ENCODE peak calls at places on chromosomes 6 and 20, in four cellular contexts. O is adipocyte, M is A172, P is aorta. Q is an unnamed sample.

GRCh38 chr20:8073024-8073832 is 53.7 kb upstream of the TMX4 start:
- DNase-seq in O (peak), M (no peak), P (no peak), Q (no peak)

GRCh38 chr20:25204550-25205276 is 9.2 kb downstream of the ENTPD6 start:
- DNase-seq in O (no peak), M (no peak), P (no peak), Q (no peak)

GRCh38 chr6:116761779-116762178 is 3.7 kb downstream of the FAM162B start:
- DNase-seq in O (no peak), M (no peak), P (no peak), Q (no peak)

GRCh38 chr6:116072368-116072767 is 11.7 kb upstream of the FRK start:
- DNase-seq in O (no peak), M (no peak), P (no peak), Q (no peak)

GRCh38 chr20:37406010-37406998 is 60.4 kb downstream of the SRC start:
- DNase-seq in O (peak), M (peak), P (peak), Q (no peak)

GRCh38 chr6:64504509-64504908 is 868.9 kb downstream of the PHF3 start:
- DNase-seq in O (no peak), M (no peak), P (no peak), Q (no peak)

GRCh38 chr6:36666726-36667591 is 11.6 kb upstream of the CDKN1A start:
- DNase-seq in O (peak), M (peak), P (peak), Q (peak)

GRCh38 chr6:12962529-12962928 is 246.0 kb downstream of the PHACTR1 start:
- DNase-seq in O (no peak), M (no peak), P (no peak), Q (no peak)

GRCh38 chr6:43091020-43091419 is 14.9 kb downstream of the PTK7 start:
- DNase-seq in O (no peak), M (no peak), P (no peak), Q (no peak)

GRCh38 chr6:2876210-2877056 is 26.7 kb downstream of the SERPINB9 start:
- DNase-seq in O (peak), M (peak), P (no peak), Q (no peak)

GRCh38 chr6:139588076-139588639 is 213.7 kb upstream of the CITED2 start:
- DNase-seq in O (peak), M (peak), P (no peak), Q (no peak)

GRCh38 chr20:35059612-35060011 is 33.0 kb downstream of the TRPC4AP start:
- DNase-seq in O (no peak), M (no peak), P (no peak), Q (no peak)

GRCh38 chr6:83976037-83976755 is 57.4 kb upstream of the MRAP2 start:
- DNase-seq in O (no peak), M (no peak), P (no peak), Q (no peak)

GRCh38 chr6:36124881-36125280 is 5.4 kb upstream of the MAPK13 start:
- DNase-seq in O (no peak), M (no peak), P (no peak), Q (peak)

GRCh38 chr20:11581271-11581670 is 336.4 kb upstream of the BTBD3 start:
- DNase-seq in O (no peak), M (peak), P (no peak), Q (no peak)

GRCh38 chr20:31595654-31596411 is 9.3 kb upstream of the ID1 start:
- DNase-seq in O (peak), M (peak), P (peak), Q (peak)

GRCh38 chr6:109000289-109000688 is 94.4 kb downstream of the SESN1 start:
- DNase-seq in O (peak), M (no peak), P (no peak), Q (no peak)

GRCh38 chr6:45835725-45836437 is 179.8 kb downstream of the CLIC5 start:
- DNase-seq in O (peak), M (no peak), P (no peak), Q (no peak)

GRCh38 chr6:137223370-137224131 is 4.4 kb upstream of the IFNGR1 start:
- DNase-seq in O (no peak), M (peak), P (peak), Q (no peak)

GRCh38 chr6:127592964-127593363 is 16.0 kb downstream of the C6orf58 start:
- DNase-seq in O (no peak), M (no peak), P (no peak), Q (no peak)

GRCh38 chr6:42453649-42454427 is 2.1 kb upstream of the TRERF1 start:
- DNase-seq in O (peak), M (no peak), P (peak), Q (peak)

GRCh38 chr6:126312013-126312665 is 27.8 kb upstream of the CENPW start:
- DNase-seq in O (no peak), M (peak), P (no peak), Q (no peak)

GRCh38 chr6:113690255-113690956 is 166.7 kb upstream of the MARCKS start:
- DNase-seq in O (peak), M (peak), P (no peak), Q (no peak)

GRCh38 chr6:1869766-1870165 is 260.1 kb downstream of the FOXC1 start:
- DNase-seq in O (no peak), M (no peak), P (no peak), Q (no peak)

GRCh38 chr20:44560229-44560628 is 22.1 kb upstream of the PKIG start:
- DNase-seq in O (no peak), M (no peak), P (no peak), Q (no peak)

GRCh38 chr6:35594503-35595186 is 81.9 kb upstream of the TULP1 start:
- DNase-seq in O (no peak), M (no peak), P (no peak), Q (no peak)

GRCh38 chr6:84645000-84645399 is 119.4 kb downstream of the TBX18 start:
- DNase-seq in O (peak), M (peak), P (no peak), Q (no peak)

GRCh38 chr6:77440206-77440976 is 22.9 kb downstream of the HTR1B start:
- DNase-seq in O (no peak), M (no peak), P (no peak), Q (no peak)

Q was measured in suprapubic skin.